ENCODE peak calls at places on chromosomes 3 and 15, in six cellular contexts. I is skeletal muscle cell, X is brain microvascular endothelial cell, V is esophagus squamous epithelium, U is cardiac muscle cell, A is transverse colon. F is an unnamed sample.

GRCh38 chr3:189830401-189830800 is 199.2 kb downstream of the TP63 start:
- DNase-seq in I (no peak), X (no peak), V (no peak), U (no peak), A (no peak), F (no peak)

GRCh38 chr15:90221251-90221900 is 12.4 kb downstream of the CIB1 start:
- DNase-seq in I (peak; percentile 64), X (peak; percentile 71), V (no peak), U (peak; percentile 94), A (peak; percentile 80), F (peak; percentile 57)

GRCh38 chr3:16137044-16137443 is 37.4 kb upstream of the GALNT15 start:
- DNase-seq in I (no peak), X (no peak), V (no peak), U (no peak), A (no peak), F (no peak)

GRCh38 chr15:65400760-65401606 is 21.8 kb downstream of the IGDCC4 start:
- DNase-seq in I (peak; percentile 39), X (peak; percentile 70), V (no peak), U (peak; percentile 82), A (peak; percentile 58), F (peak; percentile 78)

GRCh38 chr15:68333775-68334470 is 56.4 kb downstream of the FEM1B start:
- DNase-seq in I (no peak), X (peak; percentile 71), V (no peak), U (peak; percentile 66), A (peak; percentile 23), F (no peak)

GRCh38 chr15:51359981-51360380 is 18.5 kb downstream of the GLDN start:
- DNase-seq in I (no peak), X (no peak), V (no peak), U (no peak), A (no peak), F (no peak)

GRCh38 chr15:98801234-98801561 is 152.9 kb downstream of the IGF1R start:
- DNase-seq in I (no peak), X (no peak), V (no peak), U (no peak), A (no peak), F (no peak)

GRCh38 chr3:51997935-51998596 is 2.4 kb upstream of the RPL29 start:
- DNase-seq in I (no peak), X (no peak), V (no peak), U (no peak), A (no peak), F (no peak)

GRCh38 chr3:136075816-136076215 is 110.3 kb downstream of the PPP2R3A start:
- DNase-seq in I (peak; percentile 21), X (no peak), V (no peak), U (peak; percentile 63), A (no peak), F (no peak)

GRCh38 chr3:177802151-177802900 is 605.0 kb upstream of the TBL1XR1 start:
- DNase-seq in I (no peak), X (no peak), V (no peak), U (no peak), A (no peak), F (no peak)

GRCh38 chr3:134533493-134533892 is 47.6 kb downstream of the CEP63 start:
- DNase-seq in I (no peak), X (no peak), V (no peak), U (no peak), A (no peak), F (no peak)

GRCh38 chr15:74781673-74782595 is at the start of gene CSK:
- DNase-seq in I (no peak), X (no peak), V (no peak), U (peak; percentile 76), A (peak; percentile 81), F (no peak)

GRCh38 chr3:13332158-13332557 is 88.0 kb downstream of the NUP210 start:
- DNase-seq in I (no peak), X (no peak), V (peak; percentile 13), U (no peak), A (peak; percentile 63), F (no peak)

GRCh38 chr3:150348500-150348899 is 59.6 kb upstream of the TSC22D2 start:
- DNase-seq in I (peak; percentile 81), X (peak; percentile 92), V (no peak), U (peak; percentile 80), A (peak; percentile 29), F (peak; percentile 71)

GRCh38 chr15:49137861-49138260 is 17.5 kb downstream of the COPS2 start:
- DNase-seq in I (no peak), X (peak; percentile 7), V (no peak), U (no peak), A (no peak), F (no peak)

GRCh38 chr3:20930034-20930433 is 744.0 kb upstream of the SGO1 start:
- DNase-seq in I (no peak), X (peak; percentile 16), V (no peak), U (peak; percentile 29), A (no peak), F (no peak)

GRCh38 chr15:97648728-97649127 is 311.8 kb upstream of the ARRDC4 start:
- DNase-seq in I (no peak), X (no peak), V (no peak), U (no peak), A (no peak), F (no peak)

GRCh38 chr15:57033715-57034439 is 115.4 kb downstream of the TCF12 start:
- DNase-seq in I (no peak), X (no peak), V (no peak), U (no peak), A (no peak), F (no peak)

GRCh38 chr3:106824856-106825255 is 552.4 kb upstream of the CCDC54 start:
- DNase-seq in I (no peak), X (peak; percentile 63), V (no peak), U (peak; percentile 58), A (no peak), F (peak; percentile 82)

GRCh38 chr3:51974963-51975856 is at the start of gene ABHD14A:
- DNase-seq in I (no peak), X (no peak), V (no peak), U (peak; percentile 78), A (peak; percentile 88), F (no peak)

GRCh38 chr3:173140986-173141385 is at the start of gene SPATA16:
- DNase-seq in I (no peak), X (no peak), V (no peak), U (no peak), A (no peak), F (no peak)

GRCh38 chr15:74541494-74542191 is 623 bp downstream of the ARID3B start:
- DNase-seq in I (no peak), X (peak; percentile 49), V (peak; percentile 17), U (peak; percentile 22), A (peak; percentile 47), F (no peak)

GRCh38 chr3:127081001-127081720 is 98.2 kb downstream of the PLXNA1 start:
- DNase-seq in I (no peak), X (no peak), V (no peak), U (no peak), A (no peak), F (no peak)

GRCh38 chr3:165513715-165514711 is 317.8 kb upstream of the SLITRK3 start:
- DNase-seq in I (no peak), X (no peak), V (no peak), U (no peak), A (peak; percentile 26), F (no peak)

GRCh38 chr3:43953814-43954241 is 263.1 kb downstream of the ABHD5 start:
- DNase-seq in I (peak; percentile 55), X (peak; percentile 70), V (no peak), U (peak; percentile 20), A (no peak), F (peak; percentile 20)

GRCh38 chr3:122021037-122021436 is 1.0 kb downstream of the ILDR1 start:
- DNase-seq in I (no peak), X (no peak), V (no peak), U (no peak), A (no peak), F (no peak)
- H3K4me3 ChIP-seq in I (no peak overlapping the region), X (no peak overlapping the region), V (peak overlapping the region; percentile 66), U (no peak overlapping the region), A (peak overlapping the region; percentile 68), F (no peak overlapping the region)

GRCh38 chr3:128319107-128319506 is 147.6 kb downstream of the DNAJB8 start:
- DNase-seq in I (no peak), X (no peak), V (no peak), U (no peak), A (no peak), F (no peak)

GRCh38 chr3:128320551-128321340 is 145.9 kb downstream of the DNAJB8 start:
- DNase-seq in I (no peak), X (no peak), V (no peak), U (no peak), A (no peak), F (no peak)

GRCh38 chr3:128321418-128321817 is 145.3 kb downstream of the DNAJB8 start:
- DNase-seq in I (no peak), X (no peak), V (no peak), U (no peak), A (no peak), F (no peak)

GRCh38 chr3:128318275-128318920 is 148.3 kb downstream of the DNAJB8 start:
- DNase-seq in I (no peak), X (no peak), V (no peak), U (no peak), A (no peak), F (no peak)

DNA sequence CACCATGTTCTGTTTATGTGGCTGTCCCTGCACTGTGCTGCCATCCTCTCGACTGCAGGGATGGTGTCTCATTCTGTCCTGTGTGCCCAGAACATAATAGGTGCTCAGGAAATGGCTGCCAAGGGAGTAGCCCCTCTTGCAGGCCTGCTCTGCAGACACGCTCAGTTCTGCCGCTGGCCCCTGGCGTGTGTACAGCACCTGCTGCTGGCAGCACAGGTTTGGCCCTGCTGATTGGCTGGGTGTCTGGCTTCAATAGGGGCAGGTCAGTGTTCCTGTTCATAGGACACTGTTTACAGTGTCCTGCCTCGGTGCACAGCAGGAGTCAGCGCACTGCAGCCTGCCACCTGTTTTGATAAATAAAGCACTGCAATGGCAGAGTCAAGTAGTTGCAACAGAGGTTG is 146.9 kb downstream of the DNAJB8 start:
- DNase-seq in I (no peak), X (no peak), V (no peak), U (no peak), A (no peak), F (no peak)
- H3K4me3 ChIP-seq in I (no peak overlapping the region), X (no peak overlapping the region), V (no peak overlapping the region), U (no peak overlapping the region), A (no peak overlapping the region), F (no peak overlapping the region)

DNA sequence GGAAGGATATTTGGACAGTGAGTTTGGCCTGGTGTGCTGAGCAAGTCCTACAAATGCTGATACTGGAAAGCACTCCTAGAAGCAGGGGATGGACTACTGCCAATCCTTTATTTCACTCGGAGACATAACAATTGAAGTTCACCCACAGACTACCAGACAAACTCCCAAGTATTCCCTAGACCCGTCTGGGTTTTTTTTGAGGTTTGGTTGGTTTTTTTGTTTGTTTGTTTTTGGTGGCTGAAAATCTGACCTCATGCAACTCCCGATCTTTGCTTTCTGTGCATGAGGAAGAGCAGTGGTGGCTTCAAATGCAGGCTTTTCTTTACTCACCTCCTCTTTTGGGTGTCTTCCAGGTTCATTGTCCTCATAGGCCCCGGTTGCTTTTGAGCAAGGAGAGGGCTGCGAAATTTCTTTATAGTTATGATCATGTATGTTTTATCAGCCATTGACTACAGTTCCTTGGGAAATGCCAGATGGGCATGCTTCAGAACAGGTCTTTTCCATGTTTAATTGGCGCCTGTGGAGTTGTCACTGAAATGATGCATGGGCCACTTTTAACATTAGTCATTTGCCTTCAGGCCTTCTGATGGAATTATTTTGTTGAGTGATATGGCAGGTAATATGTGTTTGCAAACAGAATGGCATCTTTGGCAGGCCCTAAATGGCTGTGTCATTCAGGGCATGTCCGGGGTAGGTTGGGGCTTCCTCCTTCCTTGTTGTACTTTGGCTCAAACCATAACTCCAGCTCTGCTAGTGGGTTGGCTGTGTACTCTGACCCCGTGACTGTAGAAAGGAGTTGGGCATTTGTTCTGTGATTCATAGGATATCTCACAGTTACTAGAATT is 81.3 kb upstream of the ZBED2 start:
- DNase-seq in I (no peak), X (peak; percentile 51), V (no peak), U (peak; percentile 12), A (peak; percentile 81), F (peak; percentile 76)
- H3K4me3 ChIP-seq in I (no peak overlapping the region), X (no peak overlapping the region), V (no peak overlapping the region), U (no peak overlapping the region), A (peak overlapping the region; percentile 17), F (no peak overlapping the region)

GRCh38 chr3:50365080-50365841 is 5.9 kb upstream of the TMEM115 start:
- DNase-seq in I (no peak), X (peak; percentile 39), V (peak; percentile 50), U (peak; percentile 76), A (peak; percentile 96), F (no peak)
- H3K4me3 ChIP-seq in I (peak overlapping the region; percentile 50), X (peak overlapping the region; percentile 54), V (peak overlapping the region; percentile 61), U (peak overlapping the region; percentile 32), A (peak overlapping the region; percentile 61), F (peak overlapping the region; percentile 41)

F was measured in astrocyte of the cerebellum.